ENCODE peak calls at places on chromosome X, in four cellular contexts. One of them, this sample, is unnamed.

GRCh38 chrX:16946971-16947562 is 609 bp downstream of the REPS2 start:
- DNase-seq in WTC11: no peak
- DNase-seq in HL-60: no peak
- DNase-seq in GM13977: no peak
- DNase-seq in this sample: peak; percentile 18

GRCh38 chrX:34379891-34380290 is 247.8 kb upstream of the FAM47A start:
- DNase-seq in HL-60: no peak
- DNase-seq in GM13977: no peak
- DNase-seq in WTC11: no peak
- DNase-seq in this sample: no peak

GRCh38 chrX:67587946-67588624 is 44.3 kb downstream of the AR start:
- DNase-seq in WTC11: no peak
- DNase-seq in HL-60: no peak
- DNase-seq in GM13977: no peak
- DNase-seq in this sample: no peak

GRCh38 chrX:72402614-72403013 is 96.9 kb upstream of the CITED1 start:
- DNase-seq in GM13977: no peak
- DNase-seq in HL-60: no peak
- DNase-seq in WTC11: no peak
- DNase-seq in this sample: no peak

GRCh38 chrX:5907202-5907601 is 321.5 kb downstream of the NLGN4X start:
- DNase-seq in HL-60: no peak
- DNase-seq in WTC11: peak; percentile 17
- DNase-seq in GM13977: no peak
- DNase-seq in this sample: no peak

GRCh38 chrX:283115-283845 is 2.1 kb downstream of the PLCXD1 start:
- DNase-seq in WTC11: peak; percentile 94
- DNase-seq in GM13977: peak; percentile 96
- DNase-seq in HL-60: peak; percentile 70
- DNase-seq in this sample: peak; percentile 92

GRCh38 chrX:66009231-66009845 is 30.5 kb downstream of the VSIG4 start:
- DNase-seq in WTC11: no peak
- DNase-seq in HL-60: no peak
- DNase-seq in GM13977: no peak
- DNase-seq in this sample: no peak

GRCh38 chrX:150405006-150405405 is 41.9 kb downstream of the MAMLD1 start:
- DNase-seq in HL-60: no peak
- DNase-seq in GM13977: no peak
- DNase-seq in WTC11: no peak
- DNase-seq in this sample: no peak

GRCh38 chrX:13647709-13648212 is 5.2 kb upstream of the TCEANC start:
- DNase-seq in HL-60: peak; percentile 71
- DNase-seq in GM13977: no peak
- DNase-seq in WTC11: no peak
- DNase-seq in this sample: no peak

GRCh38 chrX:134929813-134930212 is 61.0 kb upstream of the SMIM10 start:
- DNase-seq in HL-60: no peak
- DNase-seq in GM13977: no peak
- DNase-seq in WTC11: no peak
- DNase-seq in this sample: no peak

GRCh38 chrX:727738-728621 is 97.4 kb downstream of the SHOX start:
- DNase-seq in GM13977: no peak
- DNase-seq in WTC11: peak; percentile 77
- DNase-seq in HL-60: no peak
- DNase-seq in this sample: no peak

GRCh38 chrX:78658851-78659744 is at the start of gene RTL3:
- DNase-seq in GM13977: no peak
- DNase-seq in HL-60: no peak
- DNase-seq in WTC11: no peak
- DNase-seq in this sample: no peak

GRCh38 chrX:39613508-39613921 is 484.2 kb downstream of the BCOR start:
- DNase-seq in WTC11: peak; percentile 46
- DNase-seq in HL-60: no peak
- DNase-seq in GM13977: peak; percentile 40
- DNase-seq in this sample: peak; percentile 47

GRCh38 chrX:52271212-52271611 is 86.5 kb downstream of the MAGED4 start:
- DNase-seq in GM13977: no peak
- DNase-seq in WTC11: peak; percentile 39
- DNase-seq in HL-60: no peak
- DNase-seq in this sample: no peak

GRCh38 chrX:70421618-70422017 is 1.5 kb upstream of the GDPD2 start:
- DNase-seq in GM13977: no peak
- DNase-seq in WTC11: peak; percentile 33
- DNase-seq in HL-60: no peak
- DNase-seq in this sample: no peak

GRCh38 chrX:150680974-150681373 is 12.2 kb upstream of the MTMR1 start:
- DNase-seq in WTC11: no peak
- DNase-seq in HL-60: no peak
- DNase-seq in GM13977: no peak
- DNase-seq in this sample: peak; percentile 12

GRCh38 chrX:46812445-46812844 is 24.4 kb upstream of the RP2 start:
- DNase-seq in HL-60: no peak
- DNase-seq in GM13977: no peak
- DNase-seq in WTC11: no peak
- DNase-seq in this sample: no peak

GRCh38 chrX:53239474-53239873 is 14.5 kb upstream of the KDM5C start:
- DNase-seq in HL-60: no peak
- DNase-seq in GM13977: no peak
- DNase-seq in WTC11: peak; percentile 48
- DNase-seq in this sample: peak; percentile 38

GRCh38 chrX:2550288-2551020 is 49.7 kb upstream of the DHRSX start:
- DNase-seq in HL-60: no peak
- DNase-seq in GM13977: no peak
- DNase-seq in WTC11: no peak
- DNase-seq in this sample: no peak

GRCh38 chrX:17597836-17598434 is 139.4 kb upstream of the SCML1 start:
- DNase-seq in HL-60: no peak
- DNase-seq in WTC11: no peak
- DNase-seq in GM13977: no peak
- DNase-seq in this sample: no peak

GRCh38 chrX:118272237-118272636 is 73.7 kb upstream of the WDR44 start:
- DNase-seq in HL-60: no peak
- DNase-seq in GM13977: no peak
- DNase-seq in WTC11: no peak
- DNase-seq in this sample: no peak

GRCh38 chrX:63739885-63740284 is 45.1 kb downstream of the ARHGEF9 start:
- DNase-seq in WTC11: no peak
- DNase-seq in GM13977: no peak
- DNase-seq in HL-60: no peak
- DNase-seq in this sample: no peak
- TF ChIP-seq CTCF in WTC11: no peak
- TF ChIP-seq CTCF in GM13977: no peak
- TF ChIP-seq CTCF in HL-60: no peak
- TF ChIP-seq CTCF in this sample: no peak

GRCh38 chrX:115958687-115959359 is 211.7 kb upstream of the AGTR2 start:
- DNase-seq in GM13977: no peak
- DNase-seq in HL-60: no peak
- DNase-seq in WTC11: no peak
- DNase-seq in this sample: no peak
- TF ChIP-seq CTCF in GM13977: peak; percentile 24
- TF ChIP-seq CTCF in HL-60: no peak
- TF ChIP-seq CTCF in WTC11: no peak
- TF ChIP-seq CTCF in this sample: no peak

DNA sequence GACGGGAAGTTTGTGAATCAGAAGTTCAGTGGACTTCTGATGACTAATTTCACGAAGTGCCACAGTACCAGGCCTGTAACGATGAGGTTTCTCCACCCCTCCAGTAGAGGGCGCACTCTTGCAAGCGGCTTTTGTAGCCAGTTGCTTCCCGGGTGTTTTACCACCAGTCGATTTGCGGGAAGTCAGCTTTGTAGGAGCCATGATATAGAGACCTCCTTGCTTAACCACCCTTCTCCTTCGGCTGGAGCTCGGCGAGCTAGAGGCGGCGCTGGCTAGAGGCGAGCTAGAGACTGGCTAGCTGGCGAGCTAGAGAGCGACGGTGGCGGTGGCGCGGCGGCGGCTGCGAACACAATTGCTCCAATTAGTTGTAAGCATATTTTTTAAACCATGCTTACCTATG is 72.0 kb downstream of the IL1RAPL1 start:
- DNase-seq in GM13977: no peak
- DNase-seq in HL-60: no peak
- DNase-seq in WTC11: peak; percentile 53
- DNase-seq in this sample: no peak
- TF ChIP-seq CTCF in GM13977: peak; percentile 40
- TF ChIP-seq CTCF in HL-60: no peak
- TF ChIP-seq CTCF in WTC11: peak; percentile 53
- TF ChIP-seq CTCF in this sample: no peak

GRCh38 chrX:87525771-87526229 is 8.2 kb downstream of the KLHL4 start:
- DNase-seq in GM13977: no peak
- DNase-seq in HL-60: no peak
- DNase-seq in WTC11: no peak
- DNase-seq in this sample: no peak

GRCh38 chrX:87526281-87526680 is 8.7 kb downstream of the KLHL4 start:
- DNase-seq in WTC11: no peak
- DNase-seq in GM13977: no peak
- DNase-seq in HL-60: no peak
- DNase-seq in this sample: no peak

GRCh38 chrX:87528487-87528886 is 10.9 kb downstream of the KLHL4 start:
- DNase-seq in WTC11: no peak
- DNase-seq in GM13977: no peak
- DNase-seq in HL-60: no peak
- DNase-seq in this sample: no peak
- TF ChIP-seq CTCF in WTC11: no peak
- TF ChIP-seq CTCF in GM13977: no peak
- TF ChIP-seq CTCF in HL-60: no peak
- TF ChIP-seq CTCF in this sample: no peak

DNA sequence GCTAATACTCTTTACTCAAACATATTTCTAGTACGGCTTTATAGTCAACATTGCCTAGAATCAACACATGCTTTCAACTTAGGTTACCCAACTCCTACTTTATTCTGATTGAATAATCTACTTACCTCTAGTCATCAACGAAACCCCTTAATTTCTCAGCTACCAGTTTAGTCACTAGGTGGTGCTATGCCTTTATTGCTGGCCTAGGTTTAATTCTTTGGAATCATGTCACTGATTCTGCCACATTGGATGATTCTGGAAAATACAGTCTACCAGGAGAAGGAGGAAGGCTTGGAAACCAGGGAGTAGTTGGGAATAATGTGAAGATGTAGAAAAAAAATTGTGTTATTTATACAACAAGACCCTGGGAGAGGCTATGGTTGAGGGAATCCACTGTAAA is 167.7 kb downstream of the DCAF12L2 start:
- DNase-seq in WTC11: no peak
- DNase-seq in HL-60: no peak
- DNase-seq in GM13977: no peak
- DNase-seq in this sample: no peak
- TF ChIP-seq CTCF in WTC11: no peak
- TF ChIP-seq CTCF in HL-60: no peak
- TF ChIP-seq CTCF in GM13977: peak; percentile 56
- TF ChIP-seq CTCF in this sample: peak; percentile 26

DNA sequence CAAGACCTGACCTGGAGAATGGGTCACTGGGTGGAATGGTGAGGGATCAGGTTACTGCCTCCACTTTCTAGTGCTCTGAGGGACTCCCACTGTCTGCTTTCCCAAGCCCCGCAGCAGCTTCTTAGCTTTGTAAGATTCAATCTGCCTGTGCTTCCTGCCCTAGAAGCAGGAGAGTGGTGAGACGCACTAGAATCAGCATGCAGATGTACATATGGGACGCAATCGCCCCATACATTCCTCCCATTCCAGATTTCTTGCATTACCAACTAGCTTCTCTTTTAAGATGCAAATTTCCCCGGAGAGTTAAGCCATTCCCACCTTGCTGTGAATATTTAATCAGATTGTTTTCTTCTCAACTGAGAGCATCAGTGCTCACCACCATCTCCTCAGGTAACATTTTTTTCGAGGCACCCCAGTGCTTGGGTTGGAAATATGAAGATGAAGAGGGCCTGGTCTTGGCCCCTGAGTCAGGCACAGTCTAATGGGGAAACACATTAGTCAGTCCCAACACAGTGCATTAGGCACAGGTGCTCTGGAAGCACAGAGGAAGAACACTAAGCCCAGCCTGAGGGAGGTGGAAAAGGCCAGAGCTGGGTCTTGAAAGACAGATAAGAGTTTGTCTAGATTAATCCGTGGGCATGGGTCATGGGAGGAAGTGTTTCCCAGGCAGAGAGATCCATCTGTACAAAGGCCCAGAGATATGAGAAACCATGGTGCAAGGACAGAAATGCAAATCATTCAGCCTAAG is 66.7 kb upstream of the PRPS1 start:
- DNase-seq in HL-60: no peak
- DNase-seq in GM13977: no peak
- DNase-seq in WTC11: peak; percentile 28
- DNase-seq in this sample: no peak
- TF ChIP-seq CTCF in HL-60: no peak
- TF ChIP-seq CTCF in GM13977: no peak
- TF ChIP-seq CTCF in WTC11: no peak
- TF ChIP-seq CTCF in this sample: no peak

GRCh38 chrX:115018040-115018647 is 728 bp upstream of the IL13RA2 start:
- DNase-seq in HL-60: no peak
- DNase-seq in WTC11: peak; percentile 11
- DNase-seq in GM13977: no peak
- DNase-seq in this sample: no peak
- TF ChIP-seq CTCF in HL-60: no peak
- TF ChIP-seq CTCF in WTC11: peak; percentile 18
- TF ChIP-seq CTCF in GM13977: peak; percentile 40
- TF ChIP-seq CTCF in this sample: no peak

DNA sequence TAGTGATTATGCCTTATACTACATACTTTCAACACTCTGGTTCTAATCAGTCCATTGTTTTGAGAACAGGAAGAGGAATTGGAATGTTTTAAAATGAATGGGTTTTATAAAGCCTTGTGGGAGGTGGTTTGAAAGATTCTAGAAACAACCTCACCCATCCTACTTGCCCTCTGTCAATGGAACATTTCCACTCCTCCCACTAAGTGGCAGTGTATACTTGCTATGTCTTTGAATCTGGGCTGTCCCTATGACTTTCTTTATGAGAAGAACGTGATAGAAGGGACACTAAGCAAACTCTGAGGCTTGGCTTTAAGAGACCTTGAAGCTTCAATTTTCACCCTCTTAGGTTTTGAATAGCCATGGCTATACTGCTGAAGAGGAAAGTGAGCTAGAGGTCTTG is 611.2 kb downstream of the PPP4R3C start:
- DNase-seq in GM13977: no peak
- DNase-seq in WTC11: no peak
- DNase-seq in HL-60: no peak
- DNase-seq in this sample: no peak
- TF ChIP-seq CTCF in GM13977: peak; percentile 34
- TF ChIP-seq CTCF in WTC11: no peak
- TF ChIP-seq CTCF in HL-60: no peak
- TF ChIP-seq CTCF in this sample: peak; percentile 21

DNA sequence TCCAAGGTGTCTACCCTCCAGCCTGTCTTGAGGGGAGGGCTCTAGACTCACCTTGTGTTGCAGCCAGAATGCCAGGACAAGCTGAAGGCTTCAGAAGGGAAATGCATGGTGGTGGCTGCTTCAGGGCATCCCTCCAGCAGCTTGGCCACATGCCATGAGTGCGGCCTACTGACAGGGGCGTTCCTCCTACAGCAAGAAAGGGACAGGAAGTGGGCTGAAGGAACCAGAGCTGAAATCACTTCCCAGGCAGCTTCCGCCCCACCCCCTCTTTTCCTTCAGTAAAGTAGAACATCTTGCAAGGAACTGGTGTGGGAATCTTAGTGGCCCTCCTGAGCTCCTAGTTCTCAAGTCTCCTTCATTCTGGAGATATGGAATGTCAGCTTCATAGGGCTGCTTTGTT is 167.5 kb upstream of the DGKK start:
- DNase-seq in GM13977: no peak
- DNase-seq in WTC11: no peak
- DNase-seq in HL-60: no peak
- DNase-seq in this sample: no peak
- TF ChIP-seq CTCF in GM13977: no peak
- TF ChIP-seq CTCF in WTC11: no peak
- TF ChIP-seq CTCF in HL-60: no peak
- TF ChIP-seq CTCF in this sample: no peak

GRCh38 chrX:111088628-111089027 is 7.4 kb upstream of the PAK3 start:
- DNase-seq in GM13977: no peak
- DNase-seq in HL-60: no peak
- DNase-seq in WTC11: no peak
- DNase-seq in this sample: no peak
- TF ChIP-seq CTCF in GM13977: no peak
- TF ChIP-seq CTCF in HL-60: no peak
- TF ChIP-seq CTCF in WTC11: no peak
- TF ChIP-seq CTCF in this sample: no peak

This sample was measured in GM10248.